ENCODE peak calls at places on chromosome 18, in four cellular contexts. F is H54, Y is fibroblast of pulmonary artery, E is caudate nucleus. C is an unnamed sample.
A peak's percentile ranks its signal among the peaks of the same experiment; 100 is the strongest.

GRCh38 chr18:75113455-75113854 is 95.5 kb downstream of the PTGR3 start:
- DNase-seq in F (no peak), Y (no peak), E (no peak), C (peak; percentile 18)

GRCh38 chr18:56721491-56721890 is 70.3 kb downstream of the WDR7 start:
- DNase-seq in F (no peak), Y (peak; percentile 25), E (no peak), C (no peak)

GRCh38 chr18:56124186-56124585 is 514.2 kb downstream of the TXNL1 start:
- DNase-seq in F (no peak), Y (peak; percentile 22), E (no peak), C (no peak)

GRCh38 chr18:31401156-31402025 is 24.8 kb downstream of the DSG4 start:
- DNase-seq in F (no peak), Y (no peak), E (no peak), C (no peak)

GRCh38 chr18:76437011-76437410 is 58.0 kb downstream of the ZNF516 start:
- DNase-seq in F (no peak), Y (no peak), E (no peak), C (no peak)

GRCh38 chr18:9454061-9454703 is 21.1 kb upstream of the RALBP1 start:
- DNase-seq in F (no peak), Y (peak; percentile 48), E (no peak), C (no peak)

GRCh38 chr18:11689972-11690570 is 1.0 kb downstream of the GNAL start:
- DNase-seq in F (no peak), Y (no peak), E (no peak), C (peak; percentile 14)

GRCh38 chr18:39340418-39340817 is 1774.8 kb upstream of the CELF4 start:
- DNase-seq in F (no peak), Y (no peak), E (no peak), C (no peak)

GRCh38 chr18:62485684-62486083 is 37.1 kb upstream of the ZCCHC2 start:
- DNase-seq in F (peak; percentile 48), Y (peak; percentile 83), E (no peak), C (no peak)

GRCh38 chr18:36758623-36759022 is 70.2 kb downstream of the TPGS2 start:
- DNase-seq in F (no peak), Y (no peak), E (no peak), C (no peak)

GRCh38 chr18:57131782-57132181 is 15.1 kb upstream of the BOD1L2 start:
- DNase-seq in F (no peak), Y (no peak), E (no peak), C (no peak)

GRCh38 chr18:79380816-79381806 is 14.6 kb upstream of the NFATC1 start:
- DNase-seq in F (no peak), Y (peak; percentile 60), E (peak; percentile 49), C (peak; percentile 75)

GRCh38 chr18:394997-395383 is 105.5 kb downstream of the COLEC12 start:
- DNase-seq in F (no peak), Y (peak; percentile 84), E (no peak), C (peak; percentile 78)